ENCODE peak calls at places on chromosome 12, in five cellular contexts. B, A, O, D and Z are unnamed samples.

GRCh38 chr12:110798461-110798860 is 48.3 kb upstream of the CCDC63 start:
- DNase-seq in B (peak), A (no peak), O (no peak), D (no peak), Z (no peak)

GRCh38 chr12:106098691-106099200 is 40.0 kb downstream of the NUAK1 start:
- DNase-seq in B (no peak), A (no peak), O (no peak), D (peak), Z (no peak)

GRCh38 chr12:51748235-51748634 is 100.3 kb downstream of the FIGNL2 start:
- DNase-seq in B (no peak), A (no peak), O (no peak), D (no peak), Z (no peak)

GRCh38 chr12:51836012-51836832 is 12.3 kb downstream of the FIGNL2 start:
- DNase-seq in B (no peak), A (no peak), O (no peak), D (peak), Z (no peak)

GRCh38 chr12:53695148-53696138 is 19.6 kb upstream of the ATP5MC2 start:
- DNase-seq in B (peak), A (peak), O (peak), D (peak), Z (peak)

GRCh38 chr12:67545298-67545697 is 103.2 kb upstream of the DYRK2 start:
- DNase-seq in B (no peak), A (no peak), O (no peak), D (no peak), Z (no peak)

GRCh38 chr12:116392061-116392460 is 114.6 kb upstream of the MED13L start:
- DNase-seq in B (peak), A (no peak), O (peak), D (no peak), Z (no peak)

GRCh38 chr12:28536088-28536487 is 345.8 kb downstream of the CCDC91 start:
- DNase-seq in B (peak), A (no peak), O (peak), D (no peak), Z (no peak)

GRCh38 chr12:86801439-86801838 is 545.2 kb upstream of the MGAT4C start:
- DNase-seq in B (no peak), A (no peak), O (no peak), D (no peak), Z (no peak)

GRCh38 chr12:128322341-128322740 is 55.4 kb downstream of the TMEM132C start:
- DNase-seq in B (no peak), A (no peak), O (no peak), D (no peak), Z (no peak)
- H3K18ac ChIP-seq in B (no peak), A (no peak), O (no peak), D (no peak), Z (no peak)

GRCh38 chr12:92899388-92900001 is 29.6 kb downstream of the EEA1 start:
- DNase-seq in B (peak), A (no peak), O (peak), D (peak), Z (peak)

GRCh38 chr12:92905811-92906554 is 23.1 kb downstream of the EEA1 start:
- DNase-seq in B (no peak), A (no peak), O (peak), D (no peak), Z (no peak)

GRCh38 chr12:92908108-92908507 is 21.0 kb downstream of the EEA1 start:
- DNase-seq in B (no peak), A (no peak), O (no peak), D (no peak), Z (no peak)

DNA sequence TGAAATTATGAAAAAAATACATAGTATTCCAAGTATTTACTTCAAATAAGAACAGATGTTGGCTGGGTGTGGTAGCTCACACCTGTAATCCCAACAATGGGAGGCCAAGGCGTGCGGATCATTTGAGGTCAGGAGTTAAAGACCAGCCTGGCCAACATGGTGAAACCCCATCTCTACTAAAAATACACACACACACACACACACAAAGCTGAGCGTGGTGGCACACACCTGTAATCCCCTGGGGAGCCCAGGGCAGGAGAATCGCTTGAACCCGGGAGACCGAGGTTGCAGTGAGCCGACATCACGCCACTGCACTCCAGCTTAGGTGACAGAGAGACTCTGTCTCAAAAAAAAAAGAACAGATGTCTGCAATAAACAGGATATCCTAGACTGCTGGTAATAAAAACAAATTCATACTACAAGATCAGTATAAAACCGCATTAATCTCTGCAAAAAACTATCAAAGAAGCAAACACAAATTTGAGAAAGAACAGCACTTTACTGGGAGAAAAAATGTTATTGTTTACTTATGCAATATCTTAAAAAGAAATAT is 23.8 kb downstream of the EEA1 start:
- DNase-seq in B (no peak), A (no peak), O (no peak), D (no peak), Z (no peak)
- H3K18ac ChIP-seq in B (no peak), A (no peak), O (no peak), D (no peak), Z (no peak)

GRCh38 chr12:118135788-118136558 is at the start of gene PEBP1:
- DNase-seq in B (peak), A (peak), O (peak), D (peak), Z (peak)

GRCh38 chr12:118137148-118137678 is 1.3 kb downstream of the PEBP1 start:
- DNase-seq in B (no peak), A (no peak), O (no peak), D (no peak), Z (no peak)

GRCh38 chr12:118140825-118141224 is 4.9 kb downstream of the PEBP1 start:
- DNase-seq in B (no peak), A (no peak), O (no peak), D (no peak), Z (no peak)

DNA sequence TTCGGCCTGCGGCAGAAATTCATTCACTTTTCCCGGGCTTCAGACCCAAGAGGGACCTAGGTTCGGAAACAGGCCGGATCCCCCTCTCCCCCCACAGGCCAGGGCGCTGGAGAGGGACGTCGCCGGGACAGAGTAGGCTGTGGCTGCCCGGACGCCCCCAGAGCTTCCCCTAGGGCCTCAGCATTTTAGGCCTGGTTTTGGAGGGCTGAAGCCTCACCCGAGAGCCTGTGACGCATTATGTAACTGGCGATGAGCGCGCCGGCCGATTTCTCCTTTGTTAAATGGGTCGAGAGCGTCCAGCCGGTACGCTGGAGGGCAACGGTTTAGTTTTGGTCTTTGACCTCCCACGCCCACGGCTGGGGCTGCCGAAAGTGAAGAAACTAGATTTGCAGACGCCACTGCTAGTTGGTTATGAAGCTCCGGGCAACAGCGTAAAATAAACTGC is 657 bp downstream of the PEBP1 start:
- DNase-seq in B (peak), A (peak), O (peak), D (peak), Z (no peak)
- H3K18ac ChIP-seq in B (peak), A (peak), O (no peak), D (peak), Z (peak)

DNA sequence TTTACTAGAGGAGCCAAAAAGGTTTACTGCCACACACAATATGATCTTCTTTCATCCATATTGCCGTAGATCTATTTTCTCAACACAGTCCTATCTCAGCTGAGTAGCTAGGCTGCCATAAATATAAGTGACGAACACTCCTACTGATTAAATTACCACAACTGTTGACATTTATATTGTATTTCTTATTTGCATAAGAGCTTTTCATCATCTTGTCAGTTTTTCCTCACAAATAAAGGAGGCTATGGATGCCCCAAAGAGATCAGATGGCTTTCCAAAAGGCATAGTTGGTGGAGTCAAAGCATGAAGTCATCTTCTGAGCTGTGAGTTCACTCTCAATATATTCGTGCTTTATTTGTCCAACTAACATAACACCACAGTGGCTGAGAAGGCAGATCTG is 78.6 kb downstream of the CCDC59 start:
- DNase-seq in B (no peak), A (no peak), O (no peak), D (no peak), Z (no peak)
- H3K18ac ChIP-seq in B (no peak), A (no peak), O (no peak), D (no peak), Z (no peak)

DNA sequence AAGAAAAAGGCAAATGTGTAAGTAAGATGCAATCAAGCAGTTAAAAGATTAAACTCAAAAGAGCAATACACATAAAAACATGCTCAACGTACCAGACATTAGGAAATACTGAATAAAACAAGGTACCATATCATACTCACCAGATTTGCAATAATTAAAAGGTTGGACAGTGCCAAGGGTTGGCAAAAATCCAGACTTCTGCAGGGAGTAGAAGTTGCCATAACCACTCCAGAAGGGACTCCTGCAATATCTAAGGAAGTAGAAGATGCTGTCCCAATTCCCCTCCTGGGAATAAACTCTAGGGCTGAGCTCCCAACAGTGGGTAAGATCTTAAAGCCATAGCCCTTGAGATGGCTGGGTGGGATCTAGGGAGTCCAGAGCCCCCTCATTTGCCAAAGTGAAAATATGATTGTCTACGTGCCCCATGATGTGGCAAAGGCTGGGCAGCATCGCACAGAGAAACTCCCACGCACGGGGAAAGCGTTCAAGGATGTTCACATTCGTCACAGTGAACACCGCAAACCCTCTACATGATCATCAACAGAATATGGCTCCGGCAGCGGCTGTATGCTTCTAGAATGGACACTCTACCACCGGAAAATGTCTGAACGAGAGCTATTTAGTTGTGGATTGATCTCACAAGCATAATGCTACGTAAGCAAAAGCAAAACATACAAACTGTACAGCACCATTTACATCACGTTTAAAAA is 12.3 kb downstream of the KCTD10 start:
- DNase-seq in B (no peak), A (no peak), O (no peak), D (no peak), Z (no peak)
- H3K18ac ChIP-seq in B (no peak), A (no peak), O (peak), D (no peak), Z (no peak)

GRCh38 chr12:70646850-70647249 is 9.6 kb upstream of the PTPRB start:
- DNase-seq in B (no peak), A (no peak), O (peak), D (no peak), Z (no peak)

GRCh38 chr12:70643927-70644326 is 6.7 kb upstream of the PTPRB start:
- DNase-seq in B (no peak), A (no peak), O (no peak), D (no peak), Z (no peak)

GRCh38 chr12:70644836-70645235 is 7.6 kb upstream of the PTPRB start:
- DNase-seq in B (no peak), A (no peak), O (no peak), D (no peak), Z (no peak)

GRCh38 chr12:70648191-70648590 is 11.0 kb upstream of the PTPRB start:
- DNase-seq in B (no peak), A (no peak), O (peak), D (no peak), Z (no peak)

DNA sequence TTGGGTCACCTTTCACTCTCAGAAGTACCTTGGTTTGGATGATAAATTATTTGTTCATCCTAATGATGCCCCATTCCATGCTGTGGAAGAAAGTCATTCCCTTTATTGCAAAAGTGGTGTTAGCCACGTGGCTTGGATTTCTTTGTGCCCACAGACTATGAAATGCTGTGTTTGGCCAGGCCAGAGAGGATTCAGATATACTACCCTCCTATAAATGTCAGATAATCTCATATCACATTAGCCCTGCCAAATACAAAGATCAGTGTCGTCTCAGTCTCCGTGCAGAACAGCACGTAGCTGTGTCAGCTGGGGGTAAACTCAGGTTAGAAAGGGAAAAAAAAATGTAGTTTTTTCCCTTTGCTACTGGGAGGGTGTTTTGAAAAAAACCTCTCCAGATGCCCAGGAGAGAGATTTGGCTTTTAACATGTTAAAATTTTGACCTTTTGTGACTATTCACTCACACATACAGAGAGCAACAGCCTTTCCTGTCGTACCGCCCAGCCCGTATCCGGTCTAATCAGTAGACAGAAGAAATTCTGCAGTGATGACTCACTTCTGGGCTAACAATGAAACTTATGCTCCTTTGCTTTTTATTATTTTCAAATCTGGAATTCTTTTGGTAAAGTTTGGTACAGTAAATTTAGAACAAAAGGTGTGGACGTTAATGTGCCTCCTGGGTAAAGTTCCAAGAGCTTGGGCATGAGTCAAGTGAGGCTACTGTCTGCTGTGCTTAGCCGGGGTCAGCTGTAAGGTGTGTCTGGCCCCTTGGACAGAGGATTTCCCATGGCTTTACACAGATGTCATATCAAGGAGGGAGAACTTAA is 8.5 kb upstream of the PTPRB start:
- DNase-seq in B (peak), A (no peak), O (peak), D (peak), Z (peak)
- H3K18ac ChIP-seq in B (peak), A (no peak), O (peak), D (peak), Z (no peak)

GRCh38 chr12:45342848-45343247 is 127.0 kb downstream of the ANO6 start:
- DNase-seq in B (no peak), A (no peak), O (no peak), D (no peak), Z (no peak)
- H3K18ac ChIP-seq in B (no peak), A (no peak), O (no peak), D (no peak), Z (no peak)

DNA sequence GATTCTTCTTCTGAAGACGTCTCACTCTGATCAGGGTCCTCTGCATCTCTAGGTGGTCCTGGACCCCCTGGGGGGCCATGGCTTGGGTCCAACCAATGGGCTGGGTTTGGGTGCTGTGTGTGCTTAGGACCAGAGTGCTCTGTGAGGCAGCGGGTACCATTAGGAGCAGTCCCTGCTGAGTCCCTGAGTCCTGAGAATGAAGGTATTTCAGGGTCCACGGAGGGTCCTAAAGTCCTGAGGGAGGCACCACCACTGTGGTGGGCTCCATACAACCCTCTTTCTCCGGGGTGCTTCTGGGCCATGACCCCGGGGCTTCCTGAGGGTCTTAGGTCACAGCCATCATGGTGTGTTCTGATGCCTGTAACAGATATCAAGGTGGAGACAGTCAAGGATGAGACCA is 1.0 kb downstream of the DNAJC14 start:
- DNase-seq in B (no peak), A (no peak), O (no peak), D (no peak), Z (no peak)
- H3K18ac ChIP-seq in B (no peak), A (no peak), O (no peak), D (no peak), Z (no peak)

GRCh38 chr12:6154730-6155459 is 30.4 kb upstream of the VWF start:
- DNase-seq in B (no peak), A (no peak), O (no peak), D (no peak), Z (no peak)
- H3K18ac ChIP-seq in B (peak), A (no peak), O (no peak), D (no peak), Z (no peak)